ENCODE peak calls at places on chromosome 1, in four cellular contexts. One of them, this sample, is unnamed.
A peak's percentile ranks its signal among the peaks of the same experiment; 100 is the strongest.

GRCh38 chr1:114455102-114455785 is 55.8 kb downstream of the TRIM33 start:
- DNase-seq in AG20443: no peak
- DNase-seq in Panc1: no peak
- DNase-seq in bronchial epithelial cell: peak; percentile 80
- DNase-seq in this sample: no peak

GRCh38 chr1:91948501-91949355 is 473 bp upstream of the BRDT start:
- DNase-seq in AG20443: no peak
- DNase-seq in Panc1: no peak
- DNase-seq in bronchial epithelial cell: no peak
- DNase-seq in this sample: no peak

GRCh38 chr1:224300346-224300745 is 29.6 kb downstream of the NVL start:
- DNase-seq in bronchial epithelial cell: peak; percentile 89
- DNase-seq in Panc1: peak; percentile 57
- DNase-seq in AG20443: peak; percentile 61
- DNase-seq in this sample: no peak

GRCh38 chr1:54397980-54398379 is 8.2 kb downstream of the SSBP3 start:
- DNase-seq in Panc1: no peak
- DNase-seq in bronchial epithelial cell: no peak
- DNase-seq in AG20443: no peak
- DNase-seq in this sample: no peak

GRCh38 chr1:40532844-40533424 is 1.5 kb downstream of the ZNF684 start:
- DNase-seq in Panc1: peak; percentile 61
- DNase-seq in AG20443: peak; percentile 60
- DNase-seq in bronchial epithelial cell: peak; percentile 61
- DNase-seq in this sample: no peak

GRCh38 chr1:185670187-185670627 is 64.0 kb upstream of the HMCN1 start:
- DNase-seq in Panc1: no peak
- DNase-seq in bronchial epithelial cell: peak; percentile 64
- DNase-seq in AG20443: peak; percentile 43
- DNase-seq in this sample: no peak

GRCh38 chr1:243628476-243628907 is 221.6 kb downstream of the AKT3 start:
- DNase-seq in AG20443: no peak
- DNase-seq in Panc1: no peak
- DNase-seq in bronchial epithelial cell: no peak
- DNase-seq in this sample: no peak

GRCh38 chr1:234862944-234863515 is 253.1 kb upstream of the IRF2BP2 start:
- DNase-seq in AG20443: peak; percentile 77
- DNase-seq in Panc1: no peak
- DNase-seq in bronchial epithelial cell: peak; percentile 33
- DNase-seq in this sample: peak; percentile 83

GRCh38 chr1:23930861-23931471 is 17.8 kb upstream of the CNR2 start:
- DNase-seq in AG20443: peak; percentile 55
- DNase-seq in Panc1: no peak
- DNase-seq in bronchial epithelial cell: peak; percentile 83
- DNase-seq in this sample: no peak

GRCh38 chr1:38839363-38839762 is 20.2 kb downstream of the RRAGC start:
- DNase-seq in bronchial epithelial cell: no peak
- DNase-seq in AG20443: no peak
- DNase-seq in Panc1: no peak
- DNase-seq in this sample: peak; percentile 81

This sample was measured in left ventricle myocardium superior.